ENCODE peak calls at places on chromosomes 7 and 10, in eight cellular contexts. O, U, P, C, F, B, L and W are unnamed samples.

GRCh38 chr10:4129866-4130455 is 345.0 kb upstream of the KLF6 start:
- DNase-seq in O (no peak), U (no peak), P (no peak), C (no peak), F (no peak), B (no peak), L (no peak), W (no peak)

GRCh38 chr10:14128519-14128918 is 202.2 kb downstream of the FRMD4A start:
- DNase-seq in O (no peak), U (no peak), P (no peak), C (no peak), F (no peak), B (no peak), L (no peak), W (no peak)

GRCh38 chr7:139648617-139648932 is 125.1 kb downstream of the CLEC2L start:
- DNase-seq in O (no peak), U (no peak), P (no peak), C (no peak), F (no peak), B (no peak), L (no peak), W (no peak)

GRCh38 chr10:49613160-49613881 is 516 bp upstream of the CHAT start:
- DNase-seq in O (no peak), U (no peak), P (no peak), C (no peak), F (no peak), B (no peak), L (no peak), W (no peak)

GRCh38 chr7:155985518-155986427 is 173.5 kb upstream of the SHH start:
- DNase-seq in O (no peak), U (no peak), P (no peak), C (no peak), F (no peak), B (no peak), L (no peak), W (peak; percentile 3)

GRCh38 chr7:291302-292092 is 1.5 kb downstream of the FOXL3 start:
- DNase-seq in O (no peak), U (no peak), P (no peak), C (no peak), F (no peak), B (no peak), L (no peak), W (no peak)

GRCh38 chr10:3741688-3742461 is 43.1 kb downstream of the KLF6 start:
- DNase-seq in O (peak; percentile 27), U (no peak), P (no peak), C (no peak), F (no peak), B (no peak), L (no peak), W (no peak)

GRCh38 chr7:27124096-27124978 is 6.2 kb downstream of the HOXA4 start:
- DNase-seq in O (no peak), U (no peak), P (no peak), C (peak; percentile 33), F (no peak), B (no peak), L (no peak), W (no peak)

GRCh38 chr7:65477326-65477725 is 103.7 kb downstream of the ZNF92 start:
- DNase-seq in O (peak; percentile 3), U (peak; percentile 21), P (no peak), C (peak; percentile 28), F (no peak), B (no peak), L (peak; percentile 39), W (no peak)

GRCh38 chr10:122310311-122311050 is 39.4 kb downstream of the BTBD16 start:
- DNase-seq in O (peak; percentile 47), U (no peak), P (no peak), C (no peak), F (no peak), B (no peak), L (peak; percentile 88), W (peak; percentile 36)

GRCh38 chr10:28681928-28682750 is 4.8 kb downstream of the BAMBI start:
- DNase-seq in O (no peak), U (no peak), P (no peak), C (no peak), F (no peak), B (no peak), L (no peak), W (no peak)

GRCh38 chr10:28678687-28679457 is 1.6 kb downstream of the BAMBI start:
- DNase-seq in O (no peak), U (no peak), P (no peak), C (peak; percentile 19), F (no peak), B (no peak), L (no peak), W (no peak)

GRCh38 chr10:28677889-28678686 is 767 bp downstream of the BAMBI start:
- DNase-seq in O (peak; percentile 31), U (peak; percentile 42), P (no peak), C (peak; percentile 39), F (no peak), B (no peak), L (peak; percentile 49), W (peak; percentile 23)

GRCh38 chr10:28681345-28681763 is 4.0 kb downstream of the BAMBI start:
- DNase-seq in O (no peak), U (no peak), P (no peak), C (no peak), F (no peak), B (no peak), L (no peak), W (no peak)

DNA sequence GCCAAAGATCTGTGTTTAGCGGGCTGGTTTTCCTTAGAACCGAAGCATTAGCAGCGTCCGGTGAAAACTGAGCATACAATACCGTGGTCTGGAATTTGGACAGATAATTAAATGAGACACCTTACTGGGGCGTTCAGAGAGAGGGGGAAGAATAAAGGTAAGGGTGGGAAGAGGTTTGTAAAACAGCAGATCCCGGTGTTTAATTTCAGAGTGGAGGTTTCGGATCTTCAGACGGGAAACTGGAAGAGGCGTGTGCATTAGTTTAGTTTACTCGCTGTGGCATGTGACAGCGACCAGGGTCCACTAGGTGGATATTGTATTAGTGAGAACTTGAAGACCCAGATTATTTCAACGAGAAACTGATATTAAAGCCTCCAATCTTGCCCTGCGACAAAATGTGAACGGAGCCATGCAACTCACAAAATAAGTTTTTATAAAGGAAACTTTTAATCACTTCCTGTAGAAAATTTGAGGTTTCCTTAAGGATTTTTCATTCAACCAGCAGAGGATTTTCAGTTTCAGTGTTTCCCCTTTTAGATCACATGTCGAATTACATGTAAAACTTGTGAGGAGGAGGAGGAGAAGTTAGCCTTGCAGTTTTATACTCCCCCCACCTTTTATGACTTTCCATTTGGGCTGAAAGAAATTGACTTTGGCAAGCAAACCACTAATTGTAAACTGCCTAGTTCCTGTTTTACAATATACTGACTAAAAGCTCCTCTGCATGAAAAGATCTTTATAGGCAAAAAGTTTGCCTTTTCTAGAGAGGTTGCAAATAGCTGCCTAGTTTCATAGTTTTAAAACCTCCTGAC is 2.8 kb downstream of the BAMBI start:
- DNase-seq in O (no peak), U (no peak), P (peak; percentile 5), C (peak; percentile 32), F (no peak), B (no peak), L (peak; percentile 54), W (no peak)
- TF ChIP-seq CTCF in O (peak; percentile 23), U (peak; percentile 70), P (peak; percentile 23), C (peak; percentile 41), F (no peak), B (no peak), L (peak; percentile 33), W (peak; percentile 62)

GRCh38 chr7:24825931-24826661 is 68.8 kb upstream of the GSDME start:
- DNase-seq in O (peak; percentile 89), U (no peak), P (no peak), C (peak; percentile 77), F (no peak), B (no peak), L (peak; percentile 84), W (no peak)
- TF ChIP-seq CTCF in O (no peak), U (no peak), P (no peak), C (no peak), F (no peak), B (no peak), L (no peak), W (no peak)

GRCh38 chr7:7157887-7158271 is 24.5 kb upstream of the C1GALT1 start:
- DNase-seq in O (peak; percentile 44), U (no peak), P (no peak), C (peak; percentile 85), F (no peak), B (no peak), L (no peak), W (no peak)
- TF ChIP-seq CTCF in O (no peak), U (no peak), P (no peak), C (no peak), F (no peak), B (no peak), L (no peak), W (no peak)

DNA sequence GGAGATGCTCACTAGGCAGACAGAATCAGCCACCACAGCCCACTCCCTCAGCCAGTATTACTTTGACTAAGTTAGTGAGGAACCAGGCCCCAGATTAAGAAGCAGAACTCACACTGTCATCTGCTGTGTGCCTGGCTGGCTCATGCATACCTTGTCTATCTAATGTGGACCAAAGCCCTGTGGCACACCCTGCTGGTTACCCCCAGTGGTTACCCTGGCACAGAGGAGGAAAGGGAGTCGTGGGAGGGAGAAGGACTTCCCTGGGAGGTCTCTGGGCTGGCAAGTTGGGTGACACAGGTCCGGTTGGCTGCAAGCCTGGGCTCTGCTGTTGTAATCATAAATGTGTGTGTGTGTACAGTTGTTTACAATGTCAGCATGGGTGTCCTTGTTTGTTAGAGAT is 7.5 kb upstream of the SH2D4B start:
- DNase-seq in O (peak; percentile 62), U (no peak), P (no peak), C (peak; percentile 53), F (no peak), B (peak; percentile 9), L (no peak), W (no peak)
- TF ChIP-seq CTCF in O (peak; percentile 59), U (no peak), P (peak; percentile 37), C (peak; percentile 38), F (no peak), B (peak; percentile 27), L (no peak), W (no peak)

DNA sequence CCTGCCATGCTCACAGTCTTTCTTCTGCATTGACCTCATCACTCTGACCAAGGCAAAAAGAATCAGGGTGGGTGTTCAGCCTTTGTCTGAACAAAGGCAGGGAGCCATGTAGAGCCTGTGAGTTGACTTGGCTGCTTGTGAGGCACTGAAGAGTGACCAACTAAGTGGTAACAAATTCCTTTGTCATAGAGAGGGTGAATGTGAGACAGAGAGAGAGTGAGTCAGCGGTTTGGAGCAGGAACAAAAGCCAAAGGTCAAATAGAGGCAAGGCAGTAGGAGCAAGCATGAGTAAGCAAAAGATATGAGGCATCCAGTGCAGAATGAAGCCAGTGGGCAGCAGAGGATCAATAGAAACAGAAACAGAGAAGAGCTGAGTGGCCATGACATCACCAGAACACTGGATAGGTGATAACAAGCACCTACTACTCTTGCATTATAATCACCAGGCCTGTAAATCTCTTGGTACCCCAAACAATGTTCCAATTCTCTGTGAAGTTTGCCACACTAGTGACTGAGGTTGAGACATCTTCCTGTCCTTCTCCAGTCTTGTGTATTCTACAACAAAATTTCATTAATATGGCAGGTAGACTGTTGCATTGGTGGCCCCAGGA is 116.2 kb upstream of the LAMB4 start:
- DNase-seq in O (peak; percentile 91), U (peak; percentile 28), P (peak; percentile 88), C (peak; percentile 99), F (no peak), B (no peak), L (peak; percentile 52), W (no peak)
- TF ChIP-seq CTCF in O (no peak), U (no peak), P (no peak), C (peak; percentile 12), F (no peak), B (no peak), L (no peak), W (no peak)